ENCODE peak calls at places on chromosomes 11 and 22, in six cellular contexts. One of them, this sample, is unnamed.

GRCh38 chr22:26321469-26321913 is 107.6 kb upstream of the ASPHD2 start:
- DNase-seq in heart left ventricle: peak; percentile 50
- DNase-seq in tibial artery: no peak
- DNase-seq in Peyer's patch: no peak
- DNase-seq in psoas muscle: peak; percentile 90
- DNase-seq in ovary: no peak
- DNase-seq in this sample: no peak

GRCh38 chr22:50196256-50196655 is 4.6 kb upstream of the SELENOO start:
- DNase-seq in heart left ventricle: no peak
- DNase-seq in tibial artery: no peak
- DNase-seq in Peyer's patch: no peak
- DNase-seq in psoas muscle: no peak
- DNase-seq in ovary: no peak
- DNase-seq in this sample: no peak

GRCh38 chr11:120985718-120986569 is 38.0 kb upstream of the TBCEL start:
- DNase-seq in heart left ventricle: peak; percentile 16
- DNase-seq in Peyer's patch: no peak
- DNase-seq in ovary: peak; percentile 60
- DNase-seq in psoas muscle: peak; percentile 61
- DNase-seq in tibial artery: no peak
- DNase-seq in this sample: peak; percentile 32

GRCh38 chr22:49084203-49084602 is 743.5 kb downstream of the BRD1 start:
- DNase-seq in ovary: no peak
- DNase-seq in Peyer's patch: no peak
- DNase-seq in psoas muscle: peak; percentile 8
- DNase-seq in heart left ventricle: no peak
- DNase-seq in tibial artery: no peak
- DNase-seq in this sample: no peak

GRCh38 chr22:34897126-34897525 is 168.8 kb upstream of the ISX start:
- DNase-seq in psoas muscle: no peak
- DNase-seq in Peyer's patch: no peak
- DNase-seq in tibial artery: no peak
- DNase-seq in ovary: no peak
- DNase-seq in heart left ventricle: no peak
- DNase-seq in this sample: no peak

GRCh38 chr11:106391771-106392412 is 314.4 kb downstream of the AASDHPPT start:
- DNase-seq in tibial artery: no peak
- DNase-seq in psoas muscle: no peak
- DNase-seq in heart left ventricle: no peak
- DNase-seq in Peyer's patch: no peak
- DNase-seq in ovary: no peak
- DNase-seq in this sample: no peak

GRCh38 chr11:10493041-10493663 is 38.1 kb downstream of the AMPD3 start:
- DNase-seq in ovary: no peak
- DNase-seq in psoas muscle: no peak
- DNase-seq in heart left ventricle: no peak
- DNase-seq in tibial artery: no peak
- DNase-seq in Peyer's patch: no peak
- DNase-seq in this sample: no peak

GRCh38 chr11:129041611-129042018 is 98.9 kb upstream of the TP53AIP1 start:
- DNase-seq in Peyer's patch: no peak
- DNase-seq in psoas muscle: no peak
- DNase-seq in heart left ventricle: no peak
- DNase-seq in ovary: no peak
- DNase-seq in tibial artery: no peak
- DNase-seq in this sample: no peak

GRCh38 chr11:10400856-10401255 is 54.2 kb upstream of the AMPD3 start:
- DNase-seq in psoas muscle: no peak
- DNase-seq in ovary: no peak
- DNase-seq in Peyer's patch: no peak
- DNase-seq in heart left ventricle: no peak
- DNase-seq in tibial artery: no peak
- DNase-seq in this sample: no peak

GRCh38 chr11:131033151-131033651 is 116.9 kb upstream of the SNX19 start:
- DNase-seq in psoas muscle: no peak
- DNase-seq in heart left ventricle: peak; percentile 20
- DNase-seq in Peyer's patch: no peak
- DNase-seq in tibial artery: no peak
- DNase-seq in ovary: no peak
- DNase-seq in this sample: no peak

GRCh38 chr22:28115426-28115825 is 196.4 kb upstream of the PITPNB start:
- DNase-seq in ovary: no peak
- DNase-seq in tibial artery: no peak
- DNase-seq in psoas muscle: no peak
- DNase-seq in Peyer's patch: no peak
- DNase-seq in heart left ventricle: no peak
- DNase-seq in this sample: no peak

GRCh38 chr11:118615996-118616395 is 8.6 kb downstream of the PHLDB1 start:
- DNase-seq in tibial artery: no peak
- DNase-seq in ovary: no peak
- DNase-seq in psoas muscle: peak; percentile 39
- DNase-seq in Peyer's patch: no peak
- DNase-seq in heart left ventricle: no peak
- DNase-seq in this sample: no peak

GRCh38 chr22:33401291-33401690 is 343.1 kb upstream of the SYN3 start:
- DNase-seq in tibial artery: no peak
- DNase-seq in psoas muscle: no peak
- DNase-seq in heart left ventricle: no peak
- DNase-seq in Peyer's patch: no peak
- DNase-seq in ovary: no peak
- DNase-seq in this sample: no peak

GRCh38 chr11:134945993-134946392 is 534.0 kb upstream of the B3GAT1 start:
- DNase-seq in Peyer's patch: no peak
- DNase-seq in ovary: no peak
- DNase-seq in tibial artery: no peak
- DNase-seq in psoas muscle: no peak
- DNase-seq in heart left ventricle: no peak
- DNase-seq in this sample: no peak

GRCh38 chr11:74686792-74687191 is 44.4 kb downstream of the CHRDL2 start:
- DNase-seq in Peyer's patch: no peak
- DNase-seq in psoas muscle: peak; percentile 16
- DNase-seq in heart left ventricle: no peak
- DNase-seq in ovary: no peak
- DNase-seq in tibial artery: no peak
- DNase-seq in this sample: no peak

GRCh38 chr11:23236846-23237550 is 376.7 kb upstream of the CCDC179 start:
- DNase-seq in tibial artery: no peak
- DNase-seq in heart left ventricle: no peak
- DNase-seq in psoas muscle: no peak
- DNase-seq in Peyer's patch: no peak
- DNase-seq in ovary: no peak
- DNase-seq in this sample: no peak

GRCh38 chr11:103682318-103683184 is 353.9 kb upstream of the DDI1 start:
- DNase-seq in Peyer's patch: peak; percentile 31
- DNase-seq in heart left ventricle: peak; percentile 66
- DNase-seq in ovary: peak; percentile 65
- DNase-seq in tibial artery: peak; percentile 63
- DNase-seq in psoas muscle: no peak
- DNase-seq in this sample: peak; percentile 13

GRCh38 chr11:32231909-32232493 is 141.1 kb downstream of the RCN1 start:
- DNase-seq in Peyer's patch: no peak
- DNase-seq in heart left ventricle: no peak
- DNase-seq in tibial artery: no peak
- DNase-seq in ovary: no peak
- DNase-seq in psoas muscle: no peak
- DNase-seq in this sample: no peak
- TF ChIP-seq CTCF in Peyer's patch: no peak
- TF ChIP-seq CTCF in heart left ventricle: peak; percentile 17
- TF ChIP-seq CTCF in tibial artery: no peak
- TF ChIP-seq CTCF in ovary: no peak
- TF ChIP-seq CTCF in psoas muscle: no peak
- TF ChIP-seq CTCF in this sample: peak; percentile 88

GRCh38 chr11:707817-708420 is 1.9 kb downstream of the EPS8L2 start:
- DNase-seq in Peyer's patch: no peak
- DNase-seq in tibial artery: no peak
- DNase-seq in heart left ventricle: no peak
- DNase-seq in psoas muscle: no peak
- DNase-seq in ovary: no peak
- DNase-seq in this sample: no peak

GRCh38 chr11:704799-705645 is 1.0 kb upstream of the EPS8L2 start:
- DNase-seq in ovary: peak; percentile 35
- DNase-seq in Peyer's patch: no peak
- DNase-seq in tibial artery: no peak
- DNase-seq in heart left ventricle: no peak
- DNase-seq in psoas muscle: no peak
- DNase-seq in this sample: no peak

GRCh38 chr11:706957-707816 is 1.2 kb downstream of the EPS8L2 start:
- DNase-seq in psoas muscle: no peak
- DNase-seq in Peyer's patch: no peak
- DNase-seq in ovary: peak; percentile 50
- DNase-seq in heart left ventricle: peak; percentile 11
- DNase-seq in tibial artery: no peak
- DNase-seq in this sample: no peak

GRCh38 chr11:705646-706438 is at the start of gene EPS8L2:
- DNase-seq in ovary: peak; percentile 58
- DNase-seq in heart left ventricle: no peak
- DNase-seq in Peyer's patch: no peak
- DNase-seq in tibial artery: no peak
- DNase-seq in psoas muscle: no peak
- DNase-seq in this sample: no peak

DNA sequence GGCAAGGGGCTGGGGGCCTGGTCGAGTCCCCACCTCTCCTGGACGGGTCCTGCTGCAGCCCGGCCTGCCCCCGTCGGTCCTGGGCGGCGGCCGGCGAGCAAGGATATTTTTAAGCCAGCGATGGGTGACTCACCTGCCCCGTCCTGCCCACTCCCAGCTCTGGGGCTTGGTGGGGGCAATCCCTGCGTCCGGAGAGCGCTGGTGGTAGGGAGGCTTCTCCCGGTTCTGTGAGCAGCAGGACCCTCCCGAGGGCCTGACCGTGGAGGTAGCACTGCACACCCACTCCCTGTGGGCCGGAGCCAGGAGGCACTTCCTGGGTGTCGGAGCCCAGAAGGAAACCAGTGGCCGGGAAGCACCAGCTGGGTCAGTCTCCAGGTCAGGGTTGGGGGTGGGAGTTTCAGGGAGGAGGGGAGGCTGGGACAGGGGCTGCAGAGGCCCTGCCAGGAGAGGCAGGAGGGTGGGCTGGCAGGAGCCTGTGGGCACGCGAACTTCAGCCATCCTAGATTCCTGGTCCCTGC is 467 bp downstream of the EPS8L2 start:
- DNase-seq in tibial artery: no peak
- DNase-seq in psoas muscle: no peak
- DNase-seq in heart left ventricle: peak; percentile 12
- DNase-seq in ovary: peak; percentile 47
- DNase-seq in Peyer's patch: no peak
- DNase-seq in this sample: no peak
- H3K4me3 ChIP-seq in tibial artery: peak overlapping the region; percentile 59
- H3K4me3 ChIP-seq in psoas muscle: peak overlapping the region; percentile 43
- H3K4me3 ChIP-seq in heart left ventricle: peak overlapping the region; percentile 56
- H3K4me3 ChIP-seq in ovary: peak overlapping the region; percentile 70
- H3K4me3 ChIP-seq in Peyer's patch: peak overlapping the region; percentile 49
- H3K4me3 ChIP-seq in this sample: peak overlapping the region; percentile 56

GRCh38 chr11:93700830-93701229 is 39.3 kb downstream of the CEP295 start:
- DNase-seq in heart left ventricle: peak; percentile 10
- DNase-seq in ovary: no peak
- DNase-seq in Peyer's patch: no peak
- DNase-seq in tibial artery: no peak
- DNase-seq in psoas muscle: no peak
- DNase-seq in this sample: no peak

DNA sequence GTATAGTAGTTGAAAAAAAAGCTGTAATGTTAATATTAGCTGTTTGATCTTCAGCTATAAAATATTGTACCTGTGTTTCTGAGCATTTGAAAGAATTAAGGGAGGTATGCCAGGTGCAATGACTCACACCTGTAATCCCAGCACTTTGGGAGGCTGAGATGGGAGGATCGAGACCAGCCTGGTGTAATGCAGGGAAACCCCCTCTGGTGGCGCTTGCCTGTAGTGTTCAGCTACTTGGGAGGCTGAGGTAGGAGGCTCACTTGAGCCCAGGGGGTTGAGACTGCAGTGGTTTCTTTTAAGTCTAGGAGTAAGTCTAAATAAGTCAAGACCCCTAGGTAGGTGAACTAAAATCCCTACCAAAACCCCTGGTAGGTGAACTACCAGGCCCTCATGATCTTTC is 37.1 kb downstream of the TAF1D start:
- DNase-seq in ovary: no peak
- DNase-seq in heart left ventricle: no peak
- DNase-seq in tibial artery: no peak
- DNase-seq in Peyer's patch: no peak
- DNase-seq in psoas muscle: no peak
- DNase-seq in this sample: no peak
- H3K36me3 ChIP-seq in ovary: no peaks in the 10 kb centered on the region
- H3K36me3 ChIP-seq in heart left ventricle: peaks cover 15% of the 10 kb centered on the region
- H3K36me3 ChIP-seq in tibial artery: peaks cover 58% of the 10 kb centered on the region
- H3K36me3 ChIP-seq in Peyer's patch: no peaks in the 10 kb centered on the region
- H3K36me3 ChIP-seq in psoas muscle: peaks cover 10% of the 10 kb centered on the region
- H3K36me3 ChIP-seq in this sample: peaks cover 3% of the 10 kb centered on the region

GRCh38 chr11:66547662-66548009 is 933 bp downstream of the ACTN3 start:
- DNase-seq in ovary: no peak
- DNase-seq in Peyer's patch: no peak
- DNase-seq in psoas muscle: no peak
- DNase-seq in tibial artery: no peak
- DNase-seq in heart left ventricle: no peak
- DNase-seq in this sample: no peak

GRCh38 chr11:66546966-66547661 is 411 bp downstream of the ACTN3 start:
- DNase-seq in tibial artery: no peak
- DNase-seq in Peyer's patch: no peak
- DNase-seq in ovary: no peak
- DNase-seq in heart left ventricle: no peak
- DNase-seq in psoas muscle: no peak
- DNase-seq in this sample: no peak

GRCh38 chr11:66546368-66546965 is at the start of gene ACTN3:
- DNase-seq in heart left ventricle: no peak
- DNase-seq in Peyer's patch: peak; percentile 35
- DNase-seq in tibial artery: peak; percentile 69
- DNase-seq in ovary: peak; percentile 46
- DNase-seq in psoas muscle: peak; percentile 69
- DNase-seq in this sample: peak; percentile 54

GRCh38 chr11:66548774-66549630 is 2.3 kb downstream of the ACTN3 start:
- DNase-seq in ovary: no peak
- DNase-seq in tibial artery: no peak
- DNase-seq in Peyer's patch: no peak
- DNase-seq in psoas muscle: no peak
- DNase-seq in heart left ventricle: no peak
- DNase-seq in this sample: no peak

GRCh38 chr11:66548041-66548440 is 1.3 kb downstream of the ACTN3 start:
- DNase-seq in psoas muscle: peak; percentile 80
- DNase-seq in tibial artery: no peak
- DNase-seq in heart left ventricle: no peak
- DNase-seq in ovary: no peak
- DNase-seq in Peyer's patch: no peak
- DNase-seq in this sample: no peak
- TF ChIP-seq CTCF in psoas muscle: no peak
- TF ChIP-seq CTCF in tibial artery: no peak
- TF ChIP-seq CTCF in heart left ventricle: no peak
- TF ChIP-seq CTCF in ovary: no peak
- TF ChIP-seq CTCF in Peyer's patch: no peak
- TF ChIP-seq CTCF in this sample: no peak